ENCODE peak calls at places on chromosomes 5 and 9, in ten cellular contexts. X is HAP-1; E is occipital lobe; P is T-helper 9 cell; H is G401; T is fibroblast of gingiva; V is body of pancreas; C is activated CD8-positive, alpha-beta memory T cell treated with anti-CD3 and anti-CD28 coated beads for 48 hours; M is ACHN; W is IMR-90. O is an unnamed sample.

GRCh38 chr9:124797343-124798103 is 20.6 kb downstream of the OLFML2A start:
- DNase-seq in M (no peak), P (no peak), W (peak), X (no peak), E (no peak), T (no peak), H (no peak), V (peak), C (no peak), O (no peak)

GRCh38 chr5:74542477-74542876 is 98.1 kb downstream of the ENC1 start:
- DNase-seq in W (no peak), M (peak), H (no peak), P (no peak), X (no peak), V (no peak), T (no peak), E (no peak), C (no peak), O (no peak)

GRCh38 chr9:19918630-19919029 is 129.8 kb upstream of the SLC24A2 start:
- DNase-seq in E (no peak), H (no peak), V (no peak), C (no peak), W (no peak), X (no peak), T (no peak), M (no peak), P (no peak), O (no peak)

GRCh38 chr9:112780637-112781036 is 30.1 kb downstream of the SNX30 start:
- DNase-seq in W (no peak), P (no peak), E (no peak), T (no peak), C (no peak), X (no peak), M (no peak), V (no peak), H (peak), O (no peak)

GRCh38 chr9:134422301-134422700 is 96.0 kb downstream of the RXRA start:
- DNase-seq in V (no peak), H (no peak), P (no peak), T (no peak), M (no peak), C (no peak), E (no peak), W (no peak), X (no peak), O (no peak)

GRCh38 chr9:81193362-81194339 is 495.7 kb downstream of the TLE1 start:
- DNase-seq in V (no peak), E (no peak), C (no peak), P (no peak), X (no peak), W (no peak), T (no peak), M (no peak), H (no peak), O (no peak)

GRCh38 chr9:134217431-134218210 is 53.3 kb upstream of the RNU6ATAC start:
- DNase-seq in P (no peak), T (no peak), W (no peak), C (no peak), E (no peak), X (peak), M (no peak), V (no peak), H (no peak), O (no peak)

GRCh38 chr5:78467744-78468357 is 107.4 kb downstream of the SCAMP1 start:
- DNase-seq in H (peak), E (no peak), V (no peak), W (peak), T (peak), X (peak), C (no peak), P (no peak), M (peak), O (no peak)

GRCh38 chr9:88814521-88815101 is 176.7 kb upstream of the S1PR3 start:
- DNase-seq in M (no peak), E (peak), P (no peak), X (no peak), C (no peak), T (peak), W (peak), H (no peak), V (no peak), O (no peak)

O was measured in omental fat pad.